ENCODE peak calls at places on chromosomes 3 and 15, in four cellular contexts. T, U, X and Z are unnamed samples.

GRCh38 chr15:64620991-64621495 is 154.3 kb downstream of the RBPMS2 start:
- DNase-seq in U (no peak), T (no peak), X (no peak), Z (no peak)

GRCh38 chr15:44490628-44491027 is 46.3 kb upstream of the EIF3J start:
- DNase-seq in U (no peak), X (no peak), T (no peak), Z (no peak)

GRCh38 chr3:131393868-131394267 is 12.3 kb downstream of the NUDT16 start:
- DNase-seq in U (no peak), X (no peak), T (no peak), Z (no peak)

GRCh38 chr15:36175781-36176211 is 403.6 kb upstream of the CDIN1 start:
- DNase-seq in T (no peak), X (no peak), U (no peak), Z (no peak)

GRCh38 chr3:52479037-52479875 is 15.9 kb upstream of the STAB1 start:
- DNase-seq in X (no peak), U (no peak), T (no peak), Z (no peak)

GRCh38 chr3:112786881-112787625 is 59.6 kb downstream of the CD200R1L start:
- DNase-seq in U (no peak), T (no peak), X (no peak), Z (no peak)

GRCh38 chr3:105222568-105223093 is 144.1 kb upstream of the ALCAM start:
- DNase-seq in U (no peak), X (no peak), T (no peak), Z (no peak)

GRCh38 chr15:58182460-58183163 is 44.4 kb downstream of the AQP9 start:
- DNase-seq in X (no peak), U (no peak), T (peak; percentile 62), Z (peak; percentile 28)

GRCh38 chr3:15743587-15744009 is 54.2 kb downstream of the ANKRD28 start:
- DNase-seq in U (no peak), T (no peak), X (no peak), Z (no peak)

GRCh38 chr15:62649793-62650420 is 392.6 kb upstream of the TPM1 start:
- DNase-seq in X (no peak), T (no peak), U (no peak), Z (no peak)

GRCh38 chr15:27579738-27580137 is 519.4 kb downstream of the OCA2 start:
- DNase-seq in T (no peak), U (no peak), X (no peak), Z (no peak)

GRCh38 chr15:65833501-65834220 is 35.6 kb upstream of the RAB11A start:
- DNase-seq in T (no peak), U (no peak), X (no peak), Z (no peak)

GRCh38 chr15:96353378-96353930 is 23.0 kb downstream of the NR2F2 start:
- DNase-seq in U (no peak), X (no peak), T (no peak), Z (no peak)

GRCh38 chr3:120688121-120688520 is 6.1 kb upstream of the HGD start:
- DNase-seq in T (no peak), U (no peak), X (no peak), Z (no peak)

GRCh38 chr3:51642462-51642861 is 28.6 kb upstream of the TEX264 start:
- DNase-seq in U (no peak), X (no peak), T (no peak), Z (no peak)

GRCh38 chr15:36940636-36941285 is 159.6 kb downstream of the MEIS2 start:
- DNase-seq in U (no peak), X (no peak), T (no peak), Z (no peak)

GRCh38 chr15:79929412-79929811 is 32.6 kb upstream of the MTHFS start:
- DNase-seq in T (no peak), U (no peak), X (no peak), Z (no peak)

GRCh38 chr3:122628567-122628966 is 51.1 kb downstream of the PARP15 start:
- DNase-seq in T (no peak), U (no peak), X (no peak), Z (no peak)

GRCh38 chr15:75785771-75786563 is 57.3 kb upstream of the UBE2Q2 start:
- DNase-seq in T (peak; percentile 46), X (no peak), U (peak; percentile 40), Z (no peak)

GRCh38 chr3:9301091-9301490 is 51.6 kb upstream of the SRGAP3 start:
- DNase-seq in X (no peak), T (no peak), U (no peak), Z (no peak)

GRCh38 chr3:9301798-9302197 is 52.4 kb upstream of the SRGAP3 start:
- DNase-seq in U (no peak), X (no peak), T (no peak), Z (no peak)

GRCh38 chr3:9298236-9298635 is 48.8 kb upstream of the SRGAP3 start:
- DNase-seq in X (no peak), T (no peak), U (no peak), Z (no peak)

GRCh38 chr3:9308298-9308990 is 54.4 kb upstream of the THUMPD3 start:
- DNase-seq in T (no peak), X (no peak), U (no peak), Z (no peak)

GRCh38 chr3:9302425-9303181 is 53.2 kb upstream of the SRGAP3 start:
- DNase-seq in U (peak; percentile 85), X (no peak), T (peak; percentile 90), Z (peak; percentile 78)
- TF ChIP-seq CTCF in U (peak; percentile 93), X (peak; percentile 95), T (peak; percentile 84), Z (peak; percentile 96)

GRCh38 chr15:29570121-29570930 is 251.9 kb downstream of the TJP1 start:
- DNase-seq in X (no peak), U (no peak), T (peak; percentile 27), Z (peak; percentile 37)

GRCh38 chr15:29569533-29570092 is 252.7 kb downstream of the TJP1 start:
- DNase-seq in U (no peak), X (no peak), T (peak; percentile 22), Z (no peak)

GRCh38 chr15:29567336-29567735 is 254.9 kb downstream of the TJP1 start:
- DNase-seq in X (no peak), T (no peak), U (no peak), Z (no peak)

GRCh38 chr15:29566914-29567313 is 255.4 kb downstream of the TJP1 start:
- DNase-seq in X (no peak), U (no peak), T (no peak), Z (no peak)

GRCh38 chr15:29568840-29569532 is 253.3 kb downstream of the TJP1 start:
- DNase-seq in T (peak; percentile 16), U (no peak), X (no peak), Z (no peak)
- TF ChIP-seq CTCF in T (no peak), U (no peak), X (no peak), Z (peak; percentile 53)

DNA sequence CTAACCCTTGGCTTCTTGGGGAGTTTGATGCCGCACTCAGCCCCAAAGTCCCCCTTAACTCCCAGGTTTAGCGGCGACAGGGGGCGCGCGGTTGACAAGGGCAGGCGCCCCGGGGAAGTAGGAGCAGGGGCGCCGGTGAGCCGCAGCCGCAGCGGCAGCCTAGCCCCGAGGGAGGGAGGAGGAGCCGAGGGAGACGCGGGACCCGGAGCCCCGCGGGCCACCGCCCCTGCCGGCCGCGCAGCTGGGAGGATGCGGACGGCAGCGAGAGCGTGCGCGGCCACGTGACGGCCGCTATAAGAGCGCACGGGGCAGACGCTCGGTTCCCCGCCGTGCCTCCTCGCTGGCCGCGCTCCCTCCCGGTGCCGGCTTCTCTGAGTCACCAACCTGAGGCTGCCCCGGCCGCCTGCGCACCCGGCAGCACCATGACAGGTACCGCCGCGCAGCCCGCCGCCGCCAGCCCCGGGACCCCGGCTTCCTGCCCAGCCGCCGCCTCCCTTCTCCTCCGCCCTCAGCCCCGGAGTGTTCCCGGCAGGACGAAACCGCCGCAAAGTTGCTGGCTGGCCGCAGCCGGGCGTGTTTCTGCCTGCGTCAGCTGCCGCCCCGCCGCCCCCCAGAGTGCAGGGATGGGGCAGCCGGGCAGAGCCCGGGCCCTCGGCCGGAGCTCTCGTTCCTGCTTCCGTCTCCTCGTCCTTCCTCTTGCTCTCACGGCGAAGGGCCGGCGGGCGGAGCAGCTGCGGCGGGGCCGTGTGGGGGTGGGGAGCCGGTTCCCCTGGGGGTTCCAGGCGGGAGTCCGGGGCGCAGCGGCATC is at the start of gene GYG1:
- DNase-seq in X (peak; percentile 21), T (peak; percentile 69), U (peak; percentile 90), Z (peak; percentile 66)
- TF ChIP-seq CTCF in X (peak; percentile 32), T (no peak), U (peak; percentile 45), Z (peak; percentile 50)

GRCh38 chr15:90864507-90864906 is 3.9 kb upstream of the FURIN start:
- DNase-seq in U (no peak), X (no peak), T (no peak), Z (no peak)

GRCh38 chr15:90865702-90866101 is 2.7 kb upstream of the FURIN start:
- DNase-seq in U (no peak), X (no peak), T (no peak), Z (no peak)

GRCh38 chr15:90868261-90868689 is at the start of gene FURIN:
- DNase-seq in T (no peak), U (no peak), X (no peak), Z (no peak)

GRCh38 chr15:90866800-90867199 is 1.6 kb upstream of the FURIN start:
- DNase-seq in U (no peak), T (no peak), X (no peak), Z (no peak)

GRCh38 chr15:90866161-90866715 is 2.1 kb upstream of the FURIN start:
- DNase-seq in U (no peak), X (no peak), T (no peak), Z (no peak)
- TF ChIP-seq CTCF in U (no peak), X (no peak), T (no peak), Z (no peak)

DNA sequence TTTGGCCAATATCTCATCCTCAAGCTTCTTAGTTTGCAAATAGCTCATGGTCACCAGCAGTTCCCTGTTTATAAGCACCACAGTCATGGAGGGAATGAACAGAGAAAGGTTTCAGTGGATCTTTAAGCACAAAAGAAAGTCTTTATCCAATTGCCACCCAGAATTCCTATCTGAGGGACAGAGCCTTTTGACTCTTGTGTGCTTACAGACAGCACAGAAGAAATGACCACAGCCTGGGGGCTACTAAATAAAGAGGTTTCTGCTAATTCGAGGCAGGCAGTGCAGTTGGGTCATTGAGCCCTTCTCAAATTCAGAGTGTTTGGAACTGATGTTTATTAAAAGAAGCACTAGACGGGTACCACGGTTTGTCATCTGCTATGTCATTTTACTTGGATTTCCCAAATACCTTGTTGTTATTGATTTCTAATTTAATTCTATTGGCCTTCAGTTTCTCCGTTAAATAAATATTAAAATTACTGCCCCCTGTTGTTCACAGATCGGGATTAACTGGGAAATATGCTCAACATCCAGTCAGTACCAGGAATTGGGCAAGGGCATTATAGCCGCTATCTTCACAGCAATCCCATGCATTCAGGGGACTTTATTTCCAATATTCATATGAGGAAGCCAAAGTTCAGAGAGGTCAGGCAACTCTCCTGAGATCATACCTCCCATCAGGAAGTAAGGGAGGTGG is 3.6 kb downstream of the PRICKLE2 start:
- DNase-seq in U (no peak), T (no peak), X (no peak), Z (no peak)
- TF ChIP-seq CTCF in U (no peak), T (no peak), X (no peak), Z (no peak)

DNA sequence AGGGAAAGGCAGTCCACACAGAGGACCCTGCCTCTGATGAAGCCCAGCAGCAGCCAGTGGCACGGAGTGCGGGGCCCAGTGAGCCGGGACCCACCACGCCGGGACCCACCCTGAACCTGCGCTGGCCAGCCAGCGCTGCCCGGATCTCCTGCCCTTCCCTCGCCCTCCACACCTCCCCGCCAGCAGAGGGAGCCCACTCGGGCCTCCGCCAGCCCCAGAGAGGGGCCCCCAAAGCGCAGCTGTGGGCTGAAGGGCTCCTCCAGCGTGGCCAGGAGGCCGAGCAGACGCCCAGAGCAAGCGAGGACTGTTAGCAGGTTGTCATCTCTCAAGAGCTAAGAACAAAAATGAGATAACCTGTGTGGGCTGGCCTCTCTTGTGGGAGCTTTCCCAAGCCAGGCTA is 81.3 kb upstream of the ATP10A start:
- DNase-seq in U (no peak), T (no peak), X (no peak), Z (no peak)
- TF ChIP-seq CTCF in U (no peak), T (no peak), X (no peak), Z (no peak)